ENCODE peak calls at places on chromosomes 13 and 19, in eight cellular contexts. One of them, this sample, is unnamed.

GRCh38 chr19:24069907-24070657 is 16.9 kb upstream of the ZNF254 start:
- DNase-seq in tibial artery: peak; percentile 13
- DNase-seq in Peyer's patch: no peak
- DNase-seq in body of pancreas: no peak
- DNase-seq in cardiac muscle cell: no peak
- DNase-seq in CD4-positive, alpha-beta memory T cell: no peak
- DNase-seq in GM12878: no peak
- DNase-seq in IMR-90: peak; percentile 47
- DNase-seq in this sample: no peak

GRCh38 chr13:100125946-100126345 is 37.1 kb downstream of the PCCA start:
- DNase-seq in tibial artery: no peak
- DNase-seq in Peyer's patch: no peak
- DNase-seq in body of pancreas: no peak
- DNase-seq in cardiac muscle cell: no peak
- DNase-seq in CD4-positive, alpha-beta memory T cell: no peak
- DNase-seq in GM12878: no peak
- DNase-seq in IMR-90: no peak
- DNase-seq in this sample: no peak

GRCh38 chr19:15332311-15332996 is at the start of gene BRD4:
- DNase-seq in tibial artery: peak; percentile 82
- DNase-seq in Peyer's patch: peak; percentile 86
- DNase-seq in body of pancreas: peak; percentile 69
- DNase-seq in cardiac muscle cell: peak; percentile 65
- DNase-seq in CD4-positive, alpha-beta memory T cell: peak; percentile 78
- DNase-seq in GM12878: no peak
- DNase-seq in IMR-90: peak; percentile 42
- DNase-seq in this sample: peak; percentile 75

GRCh38 chr19:48614436-48615144 is at the start of gene FAM83E:
- DNase-seq in tibial artery: peak; percentile 64
- DNase-seq in Peyer's patch: peak; percentile 95
- DNase-seq in body of pancreas: peak; percentile 70
- DNase-seq in cardiac muscle cell: no peak
- DNase-seq in CD4-positive, alpha-beta memory T cell: no peak
- DNase-seq in GM12878: no peak
- DNase-seq in IMR-90: no peak
- DNase-seq in this sample: no peak

GRCh38 chr13:29791997-29792775 is 58.2 kb downstream of the UBL3 start:
- DNase-seq in tibial artery: no peak
- DNase-seq in Peyer's patch: no peak
- DNase-seq in body of pancreas: no peak
- DNase-seq in cardiac muscle cell: no peak
- DNase-seq in CD4-positive, alpha-beta memory T cell: no peak
- DNase-seq in GM12878: no peak
- DNase-seq in IMR-90: peak; percentile 69
- DNase-seq in this sample: no peak

GRCh38 chr13:51269039-51269438 is 46.8 kb downstream of the FAM124A start:
- DNase-seq in tibial artery: no peak
- DNase-seq in Peyer's patch: no peak
- DNase-seq in body of pancreas: no peak
- DNase-seq in cardiac muscle cell: peak; percentile 47
- DNase-seq in CD4-positive, alpha-beta memory T cell: no peak
- DNase-seq in GM12878: no peak
- DNase-seq in IMR-90: peak; percentile 26
- DNase-seq in this sample: no peak

GRCh38 chr19:16590876-16591802 is 18.9 kb upstream of the SLC35E1 start:
- DNase-seq in tibial artery: no peak
- DNase-seq in Peyer's patch: no peak
- DNase-seq in body of pancreas: no peak
- DNase-seq in cardiac muscle cell: no peak
- DNase-seq in CD4-positive, alpha-beta memory T cell: no peak
- DNase-seq in GM12878: no peak
- DNase-seq in IMR-90: no peak
- DNase-seq in this sample: no peak

GRCh38 chr13:95756072-95756471 is 79.1 kb downstream of the DNAJC3 start:
- DNase-seq in tibial artery: no peak
- DNase-seq in Peyer's patch: no peak
- DNase-seq in body of pancreas: no peak
- DNase-seq in cardiac muscle cell: peak; percentile 37
- DNase-seq in CD4-positive, alpha-beta memory T cell: no peak
- DNase-seq in GM12878: no peak
- DNase-seq in IMR-90: peak; percentile 12
- DNase-seq in this sample: no peak

GRCh38 chr19:3370214-3370720 is 3.9 kb downstream of the NFIC start:
- DNase-seq in tibial artery: no peak
- DNase-seq in Peyer's patch: no peak
- DNase-seq in body of pancreas: no peak
- DNase-seq in cardiac muscle cell: no peak
- DNase-seq in CD4-positive, alpha-beta memory T cell: no peak
- DNase-seq in GM12878: no peak
- DNase-seq in IMR-90: no peak
- DNase-seq in this sample: no peak

GRCh38 chr19:3369337-3370213 is 3.2 kb downstream of the NFIC start:
- DNase-seq in tibial artery: peak; percentile 92
- DNase-seq in Peyer's patch: no peak
- DNase-seq in body of pancreas: peak; percentile 76
- DNase-seq in cardiac muscle cell: peak; percentile 53
- DNase-seq in CD4-positive, alpha-beta memory T cell: no peak
- DNase-seq in GM12878: no peak
- DNase-seq in IMR-90: peak; percentile 63
- DNase-seq in this sample: no peak

GRCh38 chr19:3368848-3369336 is 2.5 kb downstream of the NFIC start:
- DNase-seq in tibial artery: no peak
- DNase-seq in Peyer's patch: no peak
- DNase-seq in body of pancreas: no peak
- DNase-seq in cardiac muscle cell: peak; percentile 56
- DNase-seq in CD4-positive, alpha-beta memory T cell: no peak
- DNase-seq in GM12878: no peak
- DNase-seq in IMR-90: peak; percentile 44
- DNase-seq in this sample: no peak

GRCh38 chr19:3372413-3372812 is 6.0 kb downstream of the NFIC start:
- DNase-seq in tibial artery: no peak
- DNase-seq in Peyer's patch: no peak
- DNase-seq in body of pancreas: peak; percentile 62
- DNase-seq in cardiac muscle cell: no peak
- DNase-seq in CD4-positive, alpha-beta memory T cell: no peak
- DNase-seq in GM12878: no peak
- DNase-seq in IMR-90: no peak
- DNase-seq in this sample: no peak

DNA sequence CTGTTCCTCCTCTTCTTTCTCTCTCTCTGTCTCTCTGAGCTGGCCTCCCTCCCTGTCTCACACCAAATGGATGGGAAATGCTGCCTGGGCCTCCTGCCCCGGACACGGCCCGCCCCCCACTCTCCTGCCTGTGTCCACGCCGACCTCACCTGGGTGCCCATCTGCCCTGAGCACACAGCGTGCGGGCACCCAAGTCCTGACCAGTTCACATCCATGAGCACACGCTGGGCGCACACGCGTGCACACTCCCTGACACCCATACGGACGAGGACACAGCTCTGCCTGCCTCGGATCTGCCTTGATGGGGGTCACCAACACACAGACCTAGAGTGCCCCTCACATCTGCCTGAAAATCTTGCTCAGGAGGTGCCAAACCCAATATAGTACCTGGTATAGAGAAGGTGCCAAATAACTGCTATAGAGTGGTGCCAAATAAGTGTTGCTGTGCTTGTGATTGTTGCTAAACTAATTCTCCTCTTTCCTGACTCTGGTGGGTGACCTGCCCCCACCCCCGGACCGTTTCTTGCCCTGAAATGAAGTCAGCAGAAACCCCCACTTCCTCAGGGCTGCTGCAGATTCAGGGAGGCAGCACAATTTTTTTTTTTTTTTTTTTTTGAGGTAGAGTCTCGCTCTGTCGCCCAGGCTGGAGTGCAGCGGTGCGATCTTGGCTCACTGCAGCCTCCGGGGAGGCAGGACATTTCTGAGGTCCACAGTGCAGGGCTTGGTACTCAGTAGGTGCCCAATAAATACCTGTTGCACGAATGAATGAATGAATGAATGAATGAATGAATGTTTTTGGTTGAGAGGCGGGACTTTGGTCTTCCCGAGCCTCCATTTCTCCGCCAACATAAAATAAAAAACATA is 4.6 kb downstream of the NFIC start:
- DNase-seq in tibial artery: no peak
- DNase-seq in Peyer's patch: no peak
- DNase-seq in body of pancreas: no peak
- DNase-seq in cardiac muscle cell: no peak
- DNase-seq in CD4-positive, alpha-beta memory T cell: no peak
- DNase-seq in GM12878: no peak
- DNase-seq in IMR-90: no peak
- DNase-seq in this sample: no peak
- H3K27ac ChIP-seq in tibial artery: peak overlapping the region; percentile 99
- H3K27ac ChIP-seq in Peyer's patch: peak overlapping the region; percentile 70
- H3K27ac ChIP-seq in body of pancreas: peak overlapping the region; percentile 97
- H3K27ac ChIP-seq in cardiac muscle cell: no peak overlapping the region
- H3K27ac ChIP-seq in CD4-positive, alpha-beta memory T cell: no peak overlapping the region
- H3K27ac ChIP-seq in GM12878: peak overlapping the region; percentile 92
- H3K27ac ChIP-seq in IMR-90: peak overlapping the region; percentile 24
- H3K27ac ChIP-seq in this sample: no peak overlapping the region

GRCh38 chr19:13001502-13002388 is 6.5 kb downstream of the NFIX start:
- DNase-seq in tibial artery: peak; percentile 95
- DNase-seq in Peyer's patch: no peak
- DNase-seq in body of pancreas: no peak
- DNase-seq in cardiac muscle cell: peak; percentile 78
- DNase-seq in CD4-positive, alpha-beta memory T cell: no peak
- DNase-seq in GM12878: no peak
- DNase-seq in IMR-90: no peak
- DNase-seq in this sample: no peak
- H3K4me1 ChIP-seq in tibial artery: peaks cover 81% of the 10 kb centered on the region
- H3K4me1 ChIP-seq in Peyer's patch: peaks cover 41% of the 10 kb centered on the region
- H3K4me1 ChIP-seq in body of pancreas: peaks cover 46% of the 10 kb centered on the region
- H3K4me1 ChIP-seq in cardiac muscle cell: no peaks in the 10 kb centered on the region
- H3K4me1 ChIP-seq in CD4-positive, alpha-beta memory T cell: no peaks in the 10 kb centered on the region
- H3K4me1 ChIP-seq in GM12878: no peaks in the 10 kb centered on the region
- H3K4me1 ChIP-seq in IMR-90: peaks cover 18% of the 10 kb centered on the region
- H3K4me1 ChIP-seq in this sample: no peaks in the 10 kb centered on the region

GRCh38 chr19:18869231-18869575 is 26.8 kb downstream of the CERS1 start:
- DNase-seq in tibial artery: no peak
- DNase-seq in Peyer's patch: peak; percentile 45
- DNase-seq in body of pancreas: no peak
- DNase-seq in cardiac muscle cell: no peak
- DNase-seq in CD4-positive, alpha-beta memory T cell: no peak
- DNase-seq in GM12878: no peak
- DNase-seq in IMR-90: no peak
- DNase-seq in this sample: no peak

GRCh38 chr19:18868380-18869230 is 27.4 kb downstream of the CERS1 start:
- DNase-seq in tibial artery: no peak
- DNase-seq in Peyer's patch: peak; percentile 45
- DNase-seq in body of pancreas: no peak
- DNase-seq in cardiac muscle cell: peak; percentile 25
- DNase-seq in CD4-positive, alpha-beta memory T cell: no peak
- DNase-seq in GM12878: no peak
- DNase-seq in IMR-90: no peak
- DNase-seq in this sample: no peak

GRCh38 chr19:18871543-18871942 is 24.4 kb downstream of the CERS1 start:
- DNase-seq in tibial artery: no peak
- DNase-seq in Peyer's patch: no peak
- DNase-seq in body of pancreas: no peak
- DNase-seq in cardiac muscle cell: no peak
- DNase-seq in CD4-positive, alpha-beta memory T cell: no peak
- DNase-seq in GM12878: no peak
- DNase-seq in IMR-90: no peak
- DNase-seq in this sample: no peak

GRCh38 chr19:18869781-18870530 is 26.0 kb downstream of the CERS1 start:
- DNase-seq in tibial artery: no peak
- DNase-seq in Peyer's patch: peak; percentile 44
- DNase-seq in body of pancreas: no peak
- DNase-seq in cardiac muscle cell: no peak
- DNase-seq in CD4-positive, alpha-beta memory T cell: no peak
- DNase-seq in GM12878: no peak
- DNase-seq in IMR-90: no peak
- DNase-seq in this sample: no peak

GRCh38 chr19:18870531-18871172 is 25.3 kb downstream of the CERS1 start:
- DNase-seq in tibial artery: no peak
- DNase-seq in Peyer's patch: no peak
- DNase-seq in body of pancreas: no peak
- DNase-seq in cardiac muscle cell: no peak
- DNase-seq in CD4-positive, alpha-beta memory T cell: no peak
- DNase-seq in GM12878: no peak
- DNase-seq in IMR-90: no peak
- DNase-seq in this sample: no peak
- H3K4me3 ChIP-seq in tibial artery: no peak overlapping the region
- H3K4me3 ChIP-seq in Peyer's patch: no peak overlapping the region
- H3K4me3 ChIP-seq in body of pancreas: no peak overlapping the region
- H3K4me3 ChIP-seq in cardiac muscle cell: no peak overlapping the region
- H3K4me3 ChIP-seq in CD4-positive, alpha-beta memory T cell: no peak overlapping the region
- H3K4me3 ChIP-seq in GM12878: no peak overlapping the region
- H3K4me3 ChIP-seq in IMR-90: no peak overlapping the region
- H3K4me3 ChIP-seq in this sample: no peak overlapping the region

GRCh38 chr19:34500656-34501120 is 19.1 kb downstream of the WTIP start:
- DNase-seq in tibial artery: no peak
- DNase-seq in Peyer's patch: peak; percentile 45
- DNase-seq in body of pancreas: no peak
- DNase-seq in cardiac muscle cell: no peak
- DNase-seq in CD4-positive, alpha-beta memory T cell: no peak
- DNase-seq in GM12878: no peak
- DNase-seq in IMR-90: no peak
- DNase-seq in this sample: no peak

GRCh38 chr19:34499155-34499834 is 17.7 kb downstream of the WTIP start:
- DNase-seq in tibial artery: no peak
- DNase-seq in Peyer's patch: peak; percentile 24
- DNase-seq in body of pancreas: no peak
- DNase-seq in cardiac muscle cell: no peak
- DNase-seq in CD4-positive, alpha-beta memory T cell: no peak
- DNase-seq in GM12878: no peak
- DNase-seq in IMR-90: no peak
- DNase-seq in this sample: no peak

GRCh38 chr19:34502582-34503545 is 21.3 kb downstream of the WTIP start:
- DNase-seq in tibial artery: peak; percentile 69
- DNase-seq in Peyer's patch: peak; percentile 34
- DNase-seq in body of pancreas: no peak
- DNase-seq in cardiac muscle cell: no peak
- DNase-seq in CD4-positive, alpha-beta memory T cell: no peak
- DNase-seq in GM12878: no peak
- DNase-seq in IMR-90: peak; percentile 33
- DNase-seq in this sample: no peak

GRCh38 chr19:34503546-34504272 is 22.2 kb downstream of the WTIP start:
- DNase-seq in tibial artery: peak; percentile 66
- DNase-seq in Peyer's patch: peak; percentile 30
- DNase-seq in body of pancreas: no peak
- DNase-seq in cardiac muscle cell: no peak
- DNase-seq in CD4-positive, alpha-beta memory T cell: no peak
- DNase-seq in GM12878: no peak
- DNase-seq in IMR-90: no peak
- DNase-seq in this sample: no peak

DNA sequence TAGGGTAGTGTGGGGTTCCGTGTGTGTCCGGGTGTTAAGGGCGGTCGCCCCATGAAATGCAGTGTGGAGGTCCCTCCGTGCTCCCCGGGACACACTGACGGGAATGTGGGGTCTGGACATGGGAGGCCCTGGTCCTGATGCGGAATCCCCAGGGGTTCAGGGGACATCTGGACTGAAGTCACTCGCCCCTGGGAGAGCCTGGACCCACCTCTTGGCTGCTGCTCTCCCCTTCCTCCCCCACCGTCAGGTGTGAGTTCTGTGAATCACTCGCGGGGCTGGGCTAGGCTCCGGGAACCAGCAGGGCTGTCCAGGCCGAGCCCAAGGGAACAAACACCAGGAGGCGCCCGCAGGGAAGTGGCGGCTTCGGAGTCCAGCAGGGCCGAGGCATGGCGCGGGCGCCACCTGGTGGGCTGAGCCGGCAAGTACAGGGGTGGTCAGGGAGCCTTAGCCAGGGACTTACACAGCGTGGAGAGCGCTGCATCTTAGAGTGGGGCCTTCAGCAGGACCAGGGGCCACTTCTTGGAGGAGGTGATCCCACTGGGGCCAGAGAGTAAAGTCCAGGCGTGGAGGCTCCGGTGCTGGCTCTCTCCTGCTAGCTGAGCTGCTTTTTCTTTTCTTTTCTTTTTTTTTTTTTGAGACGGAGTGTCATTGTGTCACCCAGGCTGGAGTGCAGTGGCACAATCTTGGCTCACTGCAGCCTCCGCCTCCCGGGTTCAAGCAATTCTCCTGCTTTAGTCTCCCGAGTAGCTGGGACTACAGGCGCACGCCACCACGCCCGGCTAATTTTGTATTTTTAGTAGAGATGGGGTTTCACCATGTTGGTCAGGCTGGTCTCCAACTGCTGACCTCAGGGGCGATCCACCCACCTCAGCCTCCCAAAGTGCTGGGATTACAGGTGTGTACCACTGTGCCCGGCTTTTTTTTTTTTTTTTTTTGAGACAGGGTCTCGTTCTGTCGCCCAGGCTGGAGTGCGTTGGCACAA is 20.1 kb downstream of the WTIP start:
- DNase-seq in tibial artery: peak; percentile 98
- DNase-seq in Peyer's patch: peak; percentile 95
- DNase-seq in body of pancreas: peak; percentile 92
- DNase-seq in cardiac muscle cell: peak; percentile 94
- DNase-seq in CD4-positive, alpha-beta memory T cell: peak; percentile 75
- DNase-seq in GM12878: peak; percentile 25
- DNase-seq in IMR-90: peak; percentile 86
- DNase-seq in this sample: peak; percentile 95
- H3K27ac ChIP-seq in tibial artery: peak overlapping the region; percentile 61
- H3K27ac ChIP-seq in Peyer's patch: no peak overlapping the region
- H3K27ac ChIP-seq in body of pancreas: no peak overlapping the region
- H3K27ac ChIP-seq in cardiac muscle cell: no peak overlapping the region
- H3K27ac ChIP-seq in CD4-positive, alpha-beta memory T cell: no peak overlapping the region
- H3K27ac ChIP-seq in GM12878: no peak overlapping the region
- H3K27ac ChIP-seq in IMR-90: no peak overlapping the region
- H3K27ac ChIP-seq in this sample: no peak overlapping the region